ENCODE peak calls at places on chromosomes 12 and 14, in ten cellular contexts. O is heart right ventricle, E is GM12878, P is vagina, Y is lower lobe of right lung, R is endothelial cell of umbilical vein, Q is HCT116, J is GM23338, A is DND-41, L is AG04450. I is an unnamed sample. For H3K27me3, the result is how much of the 10 kb centered on the place peaks cover.

GRCh38 chr12:60264094-60264493 is 668.3 kb downstream of the SLC16A7 start:
- DNase-seq in J (no peak), P (no peak), L (no peak), O (no peak), Q (no peak), R (no peak), Y (no peak), A (no peak), E (no peak), I (no peak)

GRCh38 chr12:130286741-130287140 is 50.9 kb upstream of the PIWIL1 start:
- DNase-seq in O (no peak), L (no peak), J (no peak), Y (no peak), P (peak), Q (no peak), E (no peak), R (no peak), A (no peak), I (no peak)

GRCh38 chr12:20003252-20003651 is 365.1 kb upstream of the PDE3A start:
- DNase-seq in O (no peak), P (no peak), Y (no peak), Q (no peak), R (no peak), E (no peak), J (no peak), A (no peak), L (no peak), I (no peak)

GRCh38 chr12:79997115-79997805 is 62.4 kb upstream of the PPP1R12A start:
- DNase-seq in Y (no peak), R (no peak), A (no peak), Q (no peak), E (peak), L (no peak), P (no peak), J (no peak), O (no peak), I (no peak)

GRCh38 chr12:128140551-128140950 is 126.4 kb upstream of the TMEM132C start:
- DNase-seq in Q (no peak), R (no peak), J (no peak), L (no peak), E (no peak), Y (no peak), O (no peak), P (no peak), A (no peak), I (peak)

GRCh38 chr14:93112891-93113677 is 2.6 kb downstream of the ITPK1 start:
- DNase-seq in P (no peak), O (peak), J (peak), A (peak), Y (peak), E (peak), R (peak), Q (peak), L (peak), I (peak)

GRCh38 chr14:100573757-100574641 is 13.2 kb downstream of the BEGAIN start:
- DNase-seq in Y (no peak), A (no peak), R (no peak), E (no peak), J (no peak), Q (no peak), O (peak), L (no peak), P (no peak), I (no peak)

GRCh38 chr12:40921563-40922163 is 229.4 kb downstream of the CNTN1 start:
- DNase-seq in E (no peak), A (no peak), Q (peak), L (no peak), R (peak), J (peak), Y (no peak), O (no peak), P (no peak), I (no peak)

GRCh38 chr14:67514650-67515385 is 18.3 kb upstream of the PLEKHH1 start:
- DNase-seq in O (peak), P (no peak), Y (peak), J (peak), L (no peak), Q (no peak), A (peak), E (no peak), R (peak), I (peak)

GRCh38 chr12:86139671-86140070 is 116.5 kb downstream of the MGAT4C start:
- DNase-seq in E (no peak), J (no peak), L (no peak), A (no peak), Q (no peak), O (no peak), R (no peak), P (no peak), Y (no peak), I (no peak)

GRCh38 chr12:15322164-15323054 is at the start of gene PTPRO:
- DNase-seq in R (no peak), P (no peak), Y (no peak), L (no peak), A (no peak), E (no peak), J (peak), O (no peak), Q (no peak), I (no peak)

GRCh38 chr12:120466560-120467315 is 2.8 kb downstream of the SRSF9 start:
- DNase-seq in Q (peak), J (peak), L (no peak), E (no peak), Y (no peak), P (no peak), O (no peak), A (peak), R (peak), I (peak)

GRCh38 chr12:131900397-131900796 is 6.0 kb downstream of the ULK1 start:
- DNase-seq in L (no peak), R (no peak), P (no peak), J (no peak), Y (peak), E (no peak), A (no peak), O (no peak), Q (no peak), I (no peak)

GRCh38 chr12:104056419-104056972 is 6.5 kb upstream of the GLT8D2 start:
- DNase-seq in Y (no peak), Q (no peak), E (no peak), J (no peak), R (no peak), L (no peak), P (no peak), A (no peak), O (no peak), I (no peak)

GRCh38 chr14:62118871-62119270 is 356.7 kb downstream of the SNAPC1 start:
- DNase-seq in Q (no peak), J (no peak), O (no peak), R (no peak), A (no peak), L (no peak), Y (no peak), E (no peak), P (no peak), I (no peak)

GRCh38 chr12:94099191-94099983 is 49.0 kb upstream of the PLXNC1 start:
- DNase-seq in P (no peak), O (no peak), L (peak), Q (no peak), J (no peak), A (peak), E (no peak), Y (no peak), R (peak), I (peak)

GRCh38 chr12:66141299-66141698 is 10.7 kb upstream of the LLPH start:
- DNase-seq in P (no peak), L (no peak), Y (no peak), E (no peak), O (no peak), A (no peak), J (no peak), Q (no peak), R (no peak), I (no peak)

GRCh38 chr12:22256634-22257033 is 77.9 kb downstream of the ST8SIA1 start:
- DNase-seq in J (no peak), L (no peak), Y (no peak), A (no peak), P (no peak), R (no peak), Q (no peak), E (no peak), O (no peak), I (no peak)

GRCh38 chr14:99971929-99972747 is 93.1 kb upstream of the EVL start:
- DNase-seq in Y (no peak), L (no peak), P (no peak), E (no peak), O (peak), J (peak), Q (no peak), R (no peak), A (peak), I (no peak)

GRCh38 chr12:11746940-11747716 is 97.7 kb downstream of the ETV6 start:
- DNase-seq in A (no peak), Q (no peak), L (no peak), P (no peak), J (no peak), R (no peak), Y (no peak), E (no peak), O (no peak), I (no peak)

GRCh38 chr12:111067498-111067897 is 147.1 kb upstream of the MYL2 start:
- DNase-seq in E (no peak), O (no peak), Y (no peak), L (no peak), J (no peak), Q (no peak), A (no peak), R (no peak), P (no peak), I (no peak)

GRCh38 chr12:54560374-54560858 is 11.0 kb downstream of the PDE1B start:
- DNase-seq in O (peak), A (no peak), R (peak), Y (peak), J (peak), P (no peak), L (no peak), Q (peak), E (peak), I (peak)

GRCh38 chr14:75864352-75864751 is 117.4 kb downstream of the TGFB3 start:
- DNase-seq in J (no peak), O (no peak), Q (no peak), P (no peak), A (no peak), Y (no peak), L (peak), R (no peak), E (no peak), I (peak)

GRCh38 chr14:25411933-25412757 is 362.2 kb upstream of the STXBP6 start:
- DNase-seq in P (no peak), L (no peak), R (no peak), J (peak), Q (no peak), Y (no peak), E (no peak), O (no peak), A (no peak), I (no peak)

GRCh38 chr12:123064885-123065619 is 84.6 kb downstream of the ARL6IP4 start:
- DNase-seq in P (no peak), A (no peak), O (no peak), J (no peak), Q (no peak), L (no peak), Y (no peak), E (no peak), R (no peak), I (no peak)

GRCh38 chr12:69755302-69755701 is 16.6 kb downstream of the RAB3IP start:
- DNase-seq in L (no peak), A (no peak), R (no peak), E (no peak), O (no peak), P (no peak), Q (no peak), Y (no peak), J (no peak), I (no peak)

GRCh38 chr12:38664661-38665269 is 240.6 kb downstream of the CPNE8 start:
- DNase-seq in Q (peak), Y (no peak), L (no peak), A (no peak), R (peak), O (no peak), J (peak), P (no peak), E (peak), I (no peak)

GRCh38 chr12:25840678-25841077 is 117.8 kb upstream of the RASSF8 start:
- DNase-seq in E (no peak), P (no peak), Q (no peak), O (no peak), L (no peak), A (no peak), R (peak), Y (no peak), J (no peak), I (peak)

GRCh38 chr12:70722584-70723343 is 85.5 kb upstream of the PTPRB start:
- DNase-seq in Y (no peak), Q (no peak), O (no peak), J (no peak), A (no peak), P (no peak), E (no peak), L (no peak), R (peak), I (peak)

GRCh38 chr12:1562813-1563412 is 31.5 kb downstream of the FBXL14 start:
- DNase-seq in L (no peak), Q (no peak), P (no peak), E (no peak), R (peak), Y (no peak), J (no peak), O (no peak), A (no peak), I (peak)

GRCh38 chr14:69873877-69874780 is 5.1 kb upstream of the SMOC1 start:
- DNase-seq in R (no peak), J (no peak), Y (no peak), A (no peak), O (no peak), L (no peak), E (no peak), P (peak), Q (no peak), I (peak)

GRCh38 chr12:1935242-1935641 is 16.8 kb upstream of the CACNA2D4 start:
- DNase-seq in Y (no peak), P (peak), L (no peak), E (no peak), R (no peak), O (no peak), Q (no peak), J (no peak), A (no peak), I (no peak)

GRCh38 chr12:131505561-131505960 is 205.3 kb upstream of the SFSWAP start:
- DNase-seq in L (no peak), E (no peak), O (no peak), J (no peak), R (no peak), Q (no peak), P (no peak), A (no peak), Y (no peak), I (no peak)

GRCh38 chr12:78951746-78952532 is 87.4 kb downstream of the SYT1 start:
- DNase-seq in J (no peak), L (no peak), P (no peak), A (no peak), Q (no peak), E (no peak), Y (no peak), R (peak), O (no peak), I (no peak)

GRCh38 chr12:62744551-62744950 is 190.4 kb downstream of the PPM1H start:
- DNase-seq in R (no peak), P (no peak), A (no peak), O (peak), Y (peak), L (no peak), E (no peak), Q (no peak), J (no peak), I (peak)
- TF ChIP-seq CTCF in R (no peak), P (no peak), A (no peak), O (no peak), Y (no peak), L (no peak), E (no peak), Q (no peak), J (no peak), I (no peak)

GRCh38 chr12:8513203-8513602 is at the start of gene CLEC4D:
- DNase-seq in P (no peak), A (no peak), Q (no peak), Y (no peak), L (no peak), R (no peak), J (no peak), E (no peak), O (no peak), I (no peak)
- H3K27me3 ChIP-seq in P (under half), A (under half), Q (half or more), Y (under half), L (under half), R (under half), J (under half), E (under half), O (under half), I (under half)

GRCh38 chr14:88233915-88234314 is 89.2 kb downstream of the KCNK10 start:
- DNase-seq in J (peak), R (peak), E (no peak), O (no peak), Q (peak), L (no peak), A (peak), Y (no peak), P (no peak), I (no peak)
- TF ChIP-seq CTCF in J (peak), R (no peak), E (peak), O (peak), Q (peak), L (peak), A (peak), Y (no peak), P (no peak), I (peak)

DNA sequence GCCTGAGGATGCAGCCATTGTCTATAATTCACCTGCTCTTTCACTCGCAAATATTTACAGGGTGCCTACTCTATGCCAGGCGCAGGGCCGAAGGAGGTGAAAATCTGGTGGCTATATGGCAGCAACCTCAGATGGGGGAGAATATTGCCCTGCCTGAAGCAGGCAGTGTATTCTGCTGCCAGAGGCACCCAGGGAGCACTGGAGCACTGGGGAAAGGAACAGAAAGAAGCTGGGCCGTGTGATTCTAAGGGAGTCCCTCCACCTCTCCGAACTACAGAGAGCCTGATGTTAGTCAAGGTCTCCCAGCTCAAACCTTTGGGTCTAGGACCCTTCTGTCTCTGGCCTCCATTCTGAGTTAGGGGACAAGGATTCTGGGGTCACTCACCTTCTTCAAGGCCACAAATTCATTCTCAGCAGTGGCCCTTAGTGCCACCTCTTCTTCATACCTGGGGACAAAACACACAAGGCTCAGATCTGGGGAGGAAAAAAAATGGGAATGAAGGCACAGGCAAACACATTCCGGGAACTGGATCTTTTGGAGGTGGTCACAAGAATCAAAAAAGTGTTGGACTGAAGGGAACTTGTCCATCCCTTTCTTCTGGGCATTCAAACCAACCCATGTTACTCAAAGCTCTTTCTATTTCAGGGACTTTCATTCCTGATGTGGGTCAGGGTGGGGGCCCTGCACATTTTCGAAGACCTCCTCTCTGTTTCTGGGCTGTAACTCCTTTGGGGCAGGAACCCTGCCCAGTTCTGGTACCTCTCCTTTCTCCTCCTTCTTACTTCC is 19.3 kb upstream of the KRT86 start:
- DNase-seq in A (no peak), O (no peak), J (no peak), Q (no peak), R (no peak), L (no peak), P (no peak), Y (peak), E (no peak), I (no peak)
- H3K27me3 ChIP-seq in A (under half), O (half or more), J (half or more), Q (under half), R (under half), L (half or more), P (under half), Y (half or more), E (under half), I (under half)

DNA sequence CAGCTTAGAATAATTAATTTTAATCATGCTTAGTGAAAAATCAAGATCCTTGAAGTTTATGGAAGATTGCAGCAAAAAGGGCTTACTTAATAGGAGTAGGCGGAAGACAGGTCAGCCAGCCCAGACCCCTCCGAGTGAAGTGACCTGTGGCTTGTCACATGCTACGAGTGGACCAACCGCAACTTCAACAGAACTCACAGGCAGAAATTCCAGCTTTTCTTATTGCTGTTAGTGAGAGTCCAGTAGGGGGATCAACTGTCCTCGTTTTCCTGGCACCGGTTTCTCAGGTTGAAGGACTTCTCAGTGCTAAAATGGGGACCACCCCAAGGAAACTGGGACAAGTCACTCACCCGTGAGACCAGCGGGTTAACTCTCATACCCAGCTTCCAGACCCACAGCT is 72.9 kb downstream of the ACACB start:
- DNase-seq in O (no peak), A (no peak), L (no peak), J (no peak), Q (no peak), P (no peak), E (no peak), R (no peak), Y (no peak), I (no peak)
- TF ChIP-seq CTCF in O (no peak), A (no peak), L (no peak), J (no peak), Q (no peak), P (no peak), E (no peak), R (no peak), Y (no peak), I (no peak)

GRCh38 chr12:63362801-63363200 is 211.8 kb upstream of the AVPR1A start:
- DNase-seq in L (no peak), E (no peak), J (no peak), Q (no peak), A (no peak), P (no peak), O (no peak), Y (no peak), R (no peak), I (peak)

DNA sequence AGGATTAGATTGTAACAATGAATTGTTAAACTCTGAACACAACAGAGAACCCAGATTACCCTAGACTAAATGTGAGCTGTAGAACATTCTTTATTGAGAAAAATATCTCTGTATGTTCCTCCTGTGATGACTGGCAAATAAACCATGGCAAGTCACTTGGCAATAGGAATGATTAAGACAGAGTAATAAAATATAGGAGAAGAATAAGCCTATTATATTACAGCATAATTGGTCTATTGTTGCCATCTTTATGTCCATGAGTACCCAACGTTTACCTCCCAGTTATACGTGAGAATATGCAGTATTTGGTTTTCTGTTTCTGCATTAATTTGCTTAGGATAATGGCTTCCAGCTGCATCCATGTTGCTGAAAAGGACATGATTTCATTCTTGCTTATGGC is 211.2 kb upstream of the AVPR1A start:
- DNase-seq in A (no peak), O (no peak), J (no peak), E (no peak), L (no peak), Y (no peak), R (no peak), P (no peak), Q (no peak), I (no peak)
- H3K27me3 ChIP-seq in A (under half), O (under half), J (under half), E (under half), L (under half), Y (under half), R (under half), P (under half), Q (under half), I (under half)

DNA sequence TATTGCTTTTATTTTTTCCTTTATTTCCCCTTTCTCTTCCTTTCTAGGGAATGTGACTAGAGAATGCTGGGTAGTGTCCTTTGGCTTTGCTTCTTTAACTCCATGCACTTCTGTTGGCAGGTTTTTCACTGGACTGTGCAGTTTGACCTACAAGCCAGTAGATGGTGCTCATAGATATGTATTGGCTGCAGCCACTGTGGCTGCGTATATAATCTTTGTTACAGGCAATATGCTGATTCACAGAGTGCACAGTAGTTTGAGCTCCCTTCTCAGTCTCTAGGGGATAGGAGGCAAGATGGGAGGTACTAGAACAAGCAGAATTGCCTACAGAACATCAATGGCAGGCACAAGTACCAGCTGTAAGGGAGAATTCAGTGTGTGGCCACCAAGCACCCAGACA is 503.5 kb downstream of the LRFN5 start:
- DNase-seq in O (no peak), L (peak), Y (no peak), J (peak), E (no peak), A (no peak), P (no peak), R (no peak), Q (no peak), I (peak)
- TF ChIP-seq CTCF in O (peak), L (peak), Y (no peak), J (peak), E (peak), A (peak), P (no peak), R (peak), Q (peak), I (peak)

GRCh38 chr12:64800640-64801039 is 23.8 kb upstream of the TBC1D30 start:
- DNase-seq in O (no peak), P (no peak), A (no peak), R (no peak), E (no peak), Q (no peak), J (no peak), Y (no peak), L (no peak), I (no peak)
- H3K27me3 ChIP-seq in O (under half), P (under half), A (under half), R (under half), E (under half), Q (under half), J (under half), Y (under half), L (under half), I (under half)

I was measured in brain microvascular endothelial cell.